ENCODE peak calls at places on chromosome 21, in four cellular contexts. K, R, P and B are unnamed samples.

GRCh38 chr21:42071146-42071737 is at the start of gene UMODL1:
- DNase-seq in K (no peak), R (no peak), P (no peak), B (no peak)

GRCh38 chr21:45406801-45407628 is 2.0 kb downstream of the COL18A1 start:
- DNase-seq in K (no peak), R (no peak), P (no peak), B (no peak)

GRCh38 chr21:42799948-42800347 is 79.4 kb downstream of the WDR4 start:
- DNase-seq in K (no peak), R (no peak), P (no peak), B (no peak)

GRCh38 chr21:38433516-38433915 is 64.8 kb downstream of the ERG start:
- DNase-seq in K (no peak), R (no peak), P (no peak), B (no peak)

GRCh38 chr21:14321042-14321441 is 61.9 kb downstream of the HSPA13 start:
- DNase-seq in K (peak), R (no peak), P (peak), B (peak)

GRCh38 chr21:45768011-45768740 is 124.7 kb downstream of the PCBP3 start:
- DNase-seq in K (no peak), R (peak), P (no peak), B (no peak)

GRCh38 chr21:39630191-39630591 is 17.5 kb downstream of the B3GALT5 start:
- DNase-seq in K (no peak), R (no peak), P (no peak), B (peak)

GRCh38 chr21:14210738-14211137 is at the start of gene LIPI:
- DNase-seq in K (no peak), R (no peak), P (no peak), B (no peak)

GRCh38 chr21:15667010-15667409 is 62.8 kb upstream of the USP25 start:
- DNase-seq in K (peak), R (no peak), P (no peak), B (no peak)

GRCh38 chr21:28801906-28802305 is 190.8 kb downstream of the LTN1 start:
- DNase-seq in K (no peak), R (no peak), P (no peak), B (no peak)

GRCh38 chr21:42735944-42736343 is 82.5 kb downstream of the PDE9A start:
- DNase-seq in K (no peak), R (no peak), P (no peak), B (no peak)

GRCh38 chr21:27734146-27734545 is 767.3 kb upstream of the ADAMTS5 start:
- DNase-seq in K (no peak), R (no peak), P (no peak), B (peak)

GRCh38 chr21:44368711-44369446 is 15.5 kb downstream of the TRPM2 start:
- DNase-seq in K (no peak), R (no peak), P (no peak), B (no peak)

GRCh38 chr21:28884481-28884880 is 108.2 kb downstream of the LTN1 start:
- DNase-seq in K (no peak), R (no peak), P (peak), B (no peak)

GRCh38 chr21:36186506-36187399 is 30.1 kb downstream of the DOP1B start:
- DNase-seq in K (no peak), R (no peak), P (no peak), B (no peak)

GRCh38 chr21:34989337-34990151 is 59.6 kb downstream of the RUNX1 start:
- DNase-seq in K (no peak), R (no peak), P (no peak), B (no peak)

GRCh38 chr21:42123509-42123908 is 52.4 kb downstream of the UMODL1 start:
- DNase-seq in K (no peak), R (no peak), P (no peak), B (no peak)

GRCh38 chr21:18030248-18030647 is 211.1 kb upstream of the C21orf91 start:
- DNase-seq in K (no peak), R (no peak), P (no peak), B (peak)

GRCh38 chr21:31630062-31630711 is 29.3 kb upstream of the SOD1 start:
- DNase-seq in K (no peak), R (no peak), P (no peak), B (peak)

GRCh38 chr21:26840912-26841311 is 4.3 kb downstream of the ADAMTS1 start:
- DNase-seq in K (no peak), R (no peak), P (no peak), B (peak)

GRCh38 chr21:34336756-34337391 is 26.9 kb upstream of the KCNE2 start:
- DNase-seq in K (no peak), R (no peak), P (no peak), B (peak)

GRCh38 chr21:39657091-39657689 is 44.5 kb downstream of the B3GALT5 start:
- DNase-seq in K (no peak), R (no peak), P (no peak), B (no peak)

GRCh38 chr21:29753216-29753615 is 186.6 kb downstream of the GRIK1 start:
- DNase-seq in K (no peak), R (no peak), P (no peak), B (no peak)

GRCh38 chr21:25776440-25776839 is 41.7 kb downstream of the GABPA start:
- DNase-seq in K (no peak), R (no peak), P (no peak), B (no peak)

GRCh38 chr21:36783612-36784383 is 84.9 kb downstream of the SIM2 start:
- DNase-seq in K (peak), R (no peak), P (no peak), B (peak)

GRCh38 chr21:33492571-33492970 is 1.1 kb upstream of the DNAJC28 start:
- DNase-seq in K (no peak), R (no peak), P (no peak), B (no peak)

GRCh38 chr21:46094401-46095105 is 3.4 kb upstream of the COL6A2 start:
- DNase-seq in K (no peak), R (no peak), P (no peak), B (peak)

GRCh38 chr21:45803613-45804340 is 160.3 kb downstream of the PCBP3 start:
- DNase-seq in K (no peak), R (no peak), P (no peak), B (no peak)

GRCh38 chr21:15682182-15682895 is 47.4 kb upstream of the USP25 start:
- DNase-seq in K (peak), R (no peak), P (peak), B (peak)

GRCh38 chr21:29187939-29188338 is 57.5 kb downstream of the MAP3K7CL start:
- DNase-seq in K (peak), R (no peak), P (no peak), B (peak)

GRCh38 chr21:33402011-33402979 is 918 bp upstream of the IFNGR2 start:
- DNase-seq in K (no peak), R (no peak), P (peak), B (no peak)